ENCODE peak calls at places on chromosomes 11 and 22, in five cellular contexts. One of them, this sample, is unnamed.

GRCh38 chr11:68843052-68843561 is 1.4 kb upstream of the CPT1A start:
- DNase-seq in astrocyte: no peak
- DNase-seq in GM12865: peak
- DNase-seq in fibroblast of the aortic adventitia: peak
- DNase-seq in adrenal gland: peak
- DNase-seq in this sample: peak

GRCh38 chr11:68271023-68271780 is 571 bp downstream of the C11orf24 start:
- DNase-seq in adrenal gland: peak
- DNase-seq in GM12865: peak
- DNase-seq in fibroblast of the aortic adventitia: peak
- DNase-seq in astrocyte: peak
- DNase-seq in this sample: peak

GRCh38 chr11:128421577-128421976 is 165.8 kb downstream of the ETS1 start:
- DNase-seq in adrenal gland: no peak
- DNase-seq in fibroblast of the aortic adventitia: peak
- DNase-seq in GM12865: no peak
- DNase-seq in astrocyte: peak
- DNase-seq in this sample: peak

GRCh38 chr11:18393581-18394299 is 623 bp upstream of the LDHA start:
- DNase-seq in GM12865: no peak
- DNase-seq in astrocyte: no peak
- DNase-seq in adrenal gland: peak
- DNase-seq in fibroblast of the aortic adventitia: no peak
- DNase-seq in this sample: no peak

GRCh38 chr22:20296598-20296997 is 23.3 kb downstream of the DGCR6L start:
- DNase-seq in astrocyte: peak
- DNase-seq in GM12865: no peak
- DNase-seq in fibroblast of the aortic adventitia: no peak
- DNase-seq in adrenal gland: no peak
- DNase-seq in this sample: no peak

GRCh38 chr11:102452461-102453285 is at the start of gene TMEM123:
- DNase-seq in GM12865: peak
- DNase-seq in adrenal gland: peak
- DNase-seq in astrocyte: peak
- DNase-seq in fibroblast of the aortic adventitia: peak
- DNase-seq in this sample: peak

GRCh38 chr11:125404136-125404810 is 91.8 kb downstream of the FEZ1 start:
- DNase-seq in fibroblast of the aortic adventitia: no peak
- DNase-seq in astrocyte: no peak
- DNase-seq in GM12865: no peak
- DNase-seq in adrenal gland: no peak
- DNase-seq in this sample: no peak

GRCh38 chr11:123494195-123495050 is 64.4 kb downstream of the GRAMD1B start:
- DNase-seq in adrenal gland: no peak
- DNase-seq in GM12865: no peak
- DNase-seq in astrocyte: peak
- DNase-seq in fibroblast of the aortic adventitia: peak
- DNase-seq in this sample: peak

GRCh38 chr11:62882428-62882742 is 1.7 kb downstream of the SLC3A2 start:
- DNase-seq in GM12865: no peak
- DNase-seq in adrenal gland: no peak
- DNase-seq in fibroblast of the aortic adventitia: no peak
- DNase-seq in astrocyte: no peak
- DNase-seq in this sample: no peak

GRCh38 chr11:83759148-83759547 is 473.0 kb upstream of the CCDC90B start:
- DNase-seq in GM12865: no peak
- DNase-seq in adrenal gland: no peak
- DNase-seq in fibroblast of the aortic adventitia: no peak
- DNase-seq in astrocyte: no peak
- DNase-seq in this sample: no peak

GRCh38 chr11:126403658-126404057 is 48.2 kb downstream of the ST3GAL4 start:
- DNase-seq in adrenal gland: peak
- DNase-seq in fibroblast of the aortic adventitia: no peak
- DNase-seq in astrocyte: no peak
- DNase-seq in GM12865: peak
- DNase-seq in this sample: no peak

GRCh38 chr22:33221566-33221965 is 163.4 kb upstream of the SYN3 start:
- DNase-seq in GM12865: no peak
- DNase-seq in adrenal gland: no peak
- DNase-seq in astrocyte: no peak
- DNase-seq in fibroblast of the aortic adventitia: peak
- DNase-seq in this sample: peak

GRCh38 chr22:24303007-24303406 is 32.4 kb downstream of the SPECC1L start:
- DNase-seq in astrocyte: no peak
- DNase-seq in adrenal gland: no peak
- DNase-seq in GM12865: no peak
- DNase-seq in fibroblast of the aortic adventitia: no peak
- DNase-seq in this sample: no peak

GRCh38 chr11:74138021-74138420 is 32.8 kb downstream of the C2CD3 start:
- DNase-seq in adrenal gland: no peak
- DNase-seq in astrocyte: peak
- DNase-seq in GM12865: no peak
- DNase-seq in fibroblast of the aortic adventitia: no peak
- DNase-seq in this sample: no peak

GRCh38 chr11:69485337-69486041 is 4.0 kb downstream of the LINC01488 start:
- DNase-seq in adrenal gland: no peak
- DNase-seq in astrocyte: no peak
- DNase-seq in GM12865: no peak
- DNase-seq in fibroblast of the aortic adventitia: no peak
- DNase-seq in this sample: no peak

GRCh38 chr22:35684270-35684700 is 33.4 kb upstream of the APOL5 start:
- DNase-seq in astrocyte: no peak
- DNase-seq in GM12865: peak
- DNase-seq in fibroblast of the aortic adventitia: peak
- DNase-seq in adrenal gland: peak
- DNase-seq in this sample: peak

GRCh38 chr11:129947474-129947873 is 52.1 kb upstream of the NFRKB start:
- DNase-seq in fibroblast of the aortic adventitia: no peak
- DNase-seq in GM12865: no peak
- DNase-seq in adrenal gland: no peak
- DNase-seq in astrocyte: no peak
- DNase-seq in this sample: no peak

GRCh38 chr11:64727131-64727530 is 4.1 kb upstream of the NRXN2 start:
- DNase-seq in GM12865: no peak
- DNase-seq in astrocyte: no peak
- DNase-seq in adrenal gland: no peak
- DNase-seq in fibroblast of the aortic adventitia: no peak
- DNase-seq in this sample: no peak

GRCh38 chr11:126079640-126080205 is 17.1 kb upstream of the CDON start:
- DNase-seq in fibroblast of the aortic adventitia: no peak
- DNase-seq in astrocyte: no peak
- DNase-seq in GM12865: no peak
- DNase-seq in adrenal gland: no peak
- DNase-seq in this sample: no peak

GRCh38 chr22:36198482-36198881 is 3.1 kb downstream of the APOL4 start:
- DNase-seq in adrenal gland: no peak
- DNase-seq in GM12865: no peak
- DNase-seq in fibroblast of the aortic adventitia: no peak
- DNase-seq in astrocyte: no peak
- DNase-seq in this sample: no peak

GRCh38 chr22:45499746-45500145 is 2.9 kb upstream of the FBLN1 start:
- DNase-seq in fibroblast of the aortic adventitia: peak
- DNase-seq in astrocyte: no peak
- DNase-seq in GM12865: no peak
- DNase-seq in adrenal gland: no peak
- DNase-seq in this sample: peak

GRCh38 chr22:45496451-45496941 is 6.2 kb upstream of the FBLN1 start:
- DNase-seq in GM12865: no peak
- DNase-seq in astrocyte: no peak
- DNase-seq in adrenal gland: peak
- DNase-seq in fibroblast of the aortic adventitia: peak
- DNase-seq in this sample: no peak

GRCh38 chr22:45497746-45498145 is 4.9 kb upstream of the FBLN1 start:
- DNase-seq in GM12865: no peak
- DNase-seq in fibroblast of the aortic adventitia: peak
- DNase-seq in adrenal gland: no peak
- DNase-seq in astrocyte: no peak
- DNase-seq in this sample: peak

GRCh38 chr22:45493286-45493771 is 9.4 kb upstream of the FBLN1 start:
- DNase-seq in fibroblast of the aortic adventitia: peak
- DNase-seq in GM12865: no peak
- DNase-seq in adrenal gland: peak
- DNase-seq in astrocyte: peak
- DNase-seq in this sample: peak

GRCh38 chr22:45497268-45497667 is 5.4 kb upstream of the FBLN1 start:
- DNase-seq in adrenal gland: no peak
- DNase-seq in GM12865: no peak
- DNase-seq in fibroblast of the aortic adventitia: no peak
- DNase-seq in astrocyte: no peak
- DNase-seq in this sample: no peak
- H3K4me3 ChIP-seq in adrenal gland: no peak
- H3K4me3 ChIP-seq in GM12865: no peak
- H3K4me3 ChIP-seq in fibroblast of the aortic adventitia: peak
- H3K4me3 ChIP-seq in astrocyte: no peak
- H3K4me3 ChIP-seq in this sample: no peak

DNA sequence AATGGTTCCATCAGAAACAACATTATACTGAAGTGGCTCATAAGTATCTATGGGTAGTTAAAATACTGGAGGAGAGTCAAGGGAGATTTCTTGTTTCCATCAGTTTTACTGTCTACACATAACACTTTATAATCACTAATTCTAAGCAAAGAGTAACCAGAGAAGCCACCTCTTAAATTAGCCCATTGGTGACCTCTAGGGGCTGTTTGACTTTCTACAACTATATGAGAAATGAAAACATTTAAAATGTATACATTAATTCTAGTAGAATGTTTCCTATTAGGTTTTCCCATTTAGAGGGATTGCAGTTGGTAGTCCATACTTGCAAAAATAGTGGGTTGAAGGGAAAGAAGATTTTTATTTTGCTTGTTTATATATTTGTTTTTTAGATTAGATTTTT is 504.3 kb downstream of the FAM181B start:
- DNase-seq in adrenal gland: peak
- DNase-seq in astrocyte: no peak
- DNase-seq in fibroblast of the aortic adventitia: peak
- DNase-seq in GM12865: peak
- DNase-seq in this sample: no peak
- TF ChIP-seq CTCF in adrenal gland: peak
- TF ChIP-seq CTCF in astrocyte: peak
- TF ChIP-seq CTCF in fibroblast of the aortic adventitia: peak
- TF ChIP-seq CTCF in GM12865: peak
- TF ChIP-seq CTCF in this sample: no peak

DNA sequence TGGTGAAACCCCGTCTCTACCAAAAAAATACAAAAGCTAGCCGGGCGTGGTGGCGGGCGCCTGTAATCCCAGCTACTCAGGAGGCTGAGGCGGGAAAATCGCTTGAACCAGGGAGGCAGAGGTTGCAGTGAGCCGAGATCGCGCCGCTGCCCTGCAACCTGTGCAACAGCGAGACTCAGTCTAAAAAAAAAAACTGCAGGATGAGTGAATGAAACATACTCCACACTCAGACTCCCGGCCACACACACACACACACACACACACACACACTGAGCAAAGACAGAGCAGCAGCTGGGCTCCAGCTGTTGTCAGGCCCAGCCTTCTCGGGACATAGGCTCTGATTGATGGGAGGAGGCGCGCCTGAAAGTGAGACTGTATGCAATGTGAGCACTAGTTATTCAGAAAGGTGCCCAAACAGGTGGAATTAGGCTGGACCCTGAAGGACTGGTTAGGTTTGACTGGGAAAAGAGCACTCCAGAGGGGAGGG is 1.5 kb upstream of the PLEKHA7 start:
- DNase-seq in astrocyte: no peak
- DNase-seq in adrenal gland: no peak
- DNase-seq in GM12865: peak
- DNase-seq in fibroblast of the aortic adventitia: no peak
- DNase-seq in this sample: peak
- H3K4me3 ChIP-seq in astrocyte: no peak
- H3K4me3 ChIP-seq in adrenal gland: no peak
- H3K4me3 ChIP-seq in GM12865: no peak
- H3K4me3 ChIP-seq in fibroblast of the aortic adventitia: no peak
- H3K4me3 ChIP-seq in this sample: no peak

GRCh38 chr11:19674420-19674819 is 38.2 kb upstream of the NAV2 start:
- DNase-seq in GM12865: no peak
- DNase-seq in fibroblast of the aortic adventitia: no peak
- DNase-seq in astrocyte: no peak
- DNase-seq in adrenal gland: no peak
- DNase-seq in this sample: no peak

GRCh38 chr11:19670030-19670761 is 42.4 kb upstream of the NAV2 start:
- DNase-seq in GM12865: no peak
- DNase-seq in adrenal gland: no peak
- DNase-seq in astrocyte: peak
- DNase-seq in fibroblast of the aortic adventitia: peak
- DNase-seq in this sample: peak

GRCh38 chr11:19673924-19674390 is 38.7 kb upstream of the NAV2 start:
- DNase-seq in fibroblast of the aortic adventitia: peak
- DNase-seq in GM12865: no peak
- DNase-seq in adrenal gland: peak
- DNase-seq in astrocyte: peak
- DNase-seq in this sample: peak

GRCh38 chr11:19674831-19675230 is 37.8 kb upstream of the NAV2 start:
- DNase-seq in fibroblast of the aortic adventitia: no peak
- DNase-seq in GM12865: no peak
- DNase-seq in adrenal gland: no peak
- DNase-seq in astrocyte: no peak
- DNase-seq in this sample: no peak

GRCh38 chr11:19672591-19673206 is 39.9 kb upstream of the NAV2 start:
- DNase-seq in fibroblast of the aortic adventitia: no peak
- DNase-seq in GM12865: no peak
- DNase-seq in adrenal gland: no peak
- DNase-seq in astrocyte: no peak
- DNase-seq in this sample: no peak
- TF ChIP-seq CTCF in fibroblast of the aortic adventitia: no peak
- TF ChIP-seq CTCF in GM12865: no peak
- TF ChIP-seq CTCF in adrenal gland: no peak
- TF ChIP-seq CTCF in astrocyte: no peak
- TF ChIP-seq CTCF in this sample: no peak

GRCh38 chr22:26482171-26482570 is 1.4 kb downstream of the HPS4 start:
- DNase-seq in fibroblast of the aortic adventitia: no peak
- DNase-seq in adrenal gland: no peak
- DNase-seq in astrocyte: no peak
- DNase-seq in GM12865: no peak
- DNase-seq in this sample: no peak
- H3K4me3 ChIP-seq in fibroblast of the aortic adventitia: no peak
- H3K4me3 ChIP-seq in adrenal gland: no peak
- H3K4me3 ChIP-seq in astrocyte: no peak
- H3K4me3 ChIP-seq in GM12865: no peak
- H3K4me3 ChIP-seq in this sample: no peak

DNA sequence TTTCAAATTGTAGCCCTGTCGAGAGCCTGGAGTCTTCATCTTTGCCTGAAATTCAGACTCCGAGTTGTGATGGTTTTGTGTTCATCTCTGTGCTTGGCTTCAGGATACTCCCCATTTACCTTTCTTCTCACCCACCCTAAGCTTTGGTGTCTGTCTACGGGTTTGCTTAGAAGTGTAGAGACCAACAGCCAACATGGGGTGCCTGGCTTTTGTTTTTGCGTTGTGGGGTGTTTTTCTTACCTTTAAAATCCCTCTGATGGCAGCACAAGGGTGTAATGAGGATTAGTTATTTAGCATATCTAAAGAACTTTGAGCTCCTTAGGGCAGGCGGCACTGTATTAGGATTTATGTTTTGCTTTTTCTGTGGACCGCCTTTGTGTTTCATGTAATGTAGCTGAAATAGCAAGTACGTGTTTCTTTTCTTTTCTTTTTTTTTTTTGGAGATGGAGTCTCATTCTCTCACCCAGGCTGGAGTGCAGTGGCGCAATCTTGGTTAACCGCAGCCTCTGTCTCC is 8.8 kb downstream of the AP2A2 start:
- DNase-seq in GM12865: no peak
- DNase-seq in astrocyte: no peak
- DNase-seq in fibroblast of the aortic adventitia: no peak
- DNase-seq in adrenal gland: no peak
- DNase-seq in this sample: no peak
- TF ChIP-seq CTCF in GM12865: no peak
- TF ChIP-seq CTCF in astrocyte: no peak
- TF ChIP-seq CTCF in fibroblast of the aortic adventitia: no peak
- TF ChIP-seq CTCF in adrenal gland: no peak
- TF ChIP-seq CTCF in this sample: no peak

GRCh38 chr11:114666760-114667159 is 11.6 kb upstream of the NXPE2 start:
- DNase-seq in fibroblast of the aortic adventitia: no peak
- DNase-seq in GM12865: no peak
- DNase-seq in adrenal gland: no peak
- DNase-seq in astrocyte: no peak
- DNase-seq in this sample: no peak
- H3K4me3 ChIP-seq in fibroblast of the aortic adventitia: no peak
- H3K4me3 ChIP-seq in GM12865: no peak
- H3K4me3 ChIP-seq in adrenal gland: no peak
- H3K4me3 ChIP-seq in astrocyte: no peak
- H3K4me3 ChIP-seq in this sample: no peak